ENCODE peak calls at places on chromosomes 1 and 21, in four cellular contexts. D is left lung, P is A172, G is GM12864. H is an unnamed sample.

GRCh38 chr1:65525297-65526048 is 105.0 kb downstream of the LEPR start:
- DNase-seq in D (no peak), P (no peak), G (no peak), H (peak; percentile 5)

GRCh38 chr1:47568763-47569162 is 130.9 kb downstream of the FOXD2 start:
- DNase-seq in D (no peak), P (no peak), G (no peak), H (no peak)

GRCh38 chr1:33010946-33011731 is 25.5 kb downstream of the AK2 start:
- DNase-seq in P (no peak), D (peak; percentile 69), G (no peak), H (no peak)

GRCh38 chr1:23283660-23284602 is 60.2 kb downstream of the HNRNPR start:
- DNase-seq in D (no peak), G (no peak), P (peak; percentile 19), H (peak; percentile 5)

GRCh38 chr1:156295391-156295947 is at the start of gene GLMP:
- DNase-seq in G (no peak), P (peak; percentile 62), D (peak; percentile 84), H (peak; percentile 58)

GRCh38 chr1:168766568-168766967 is 37.6 kb upstream of the DPT start:
- DNase-seq in G (no peak), P (no peak), D (no peak), H (no peak)

GRCh38 chr21:44911384-44912157 is 9.1 kb downstream of the ITGB2 start:
- DNase-seq in P (peak; percentile 35), G (no peak), D (peak; percentile 78), H (peak; percentile 83)

GRCh38 chr1:14925336-14926136 is 228.0 kb upstream of the TMEM51 start:
- DNase-seq in P (no peak), D (no peak), G (no peak), H (no peak)

GRCh38 chr1:38127432-38127831 is 80.8 kb upstream of the POU3F1 start:
- DNase-seq in G (no peak), P (no peak), D (no peak), H (no peak)

GRCh38 chr1:200795151-200795550 is 56.5 kb downstream of the CAMSAP2 start:
- DNase-seq in D (no peak), G (no peak), P (no peak), H (no peak)

GRCh38 chr1:160244209-160244608 is 18.1 kb downstream of the DCAF8 start:
- DNase-seq in G (no peak), D (no peak), P (no peak), H (no peak)

GRCh38 chr1:11880911-11881748 is 22.4 kb upstream of the NPPB start:
- DNase-seq in P (no peak), G (no peak), D (no peak), H (no peak)

GRCh38 chr1:56920551-56920950 is 45.3 kb downstream of the C8B start:
- DNase-seq in P (no peak), D (no peak), G (no peak), H (no peak)

GRCh38 chr1:109275706-109276345 is 7.1 kb downstream of the PSRC1 start:
- DNase-seq in D (no peak), P (peak; percentile 35), G (no peak), H (no peak)

GRCh38 chr1:53076721-53077598 is 14.9 kb downstream of the PODN start:
- DNase-seq in P (no peak), G (no peak), D (peak; percentile 30), H (no peak)

GRCh38 chr1:42765832-42766722 is 751 bp downstream of the P3H1 start:
- DNase-seq in G (no peak), D (no peak), P (peak; percentile 77), H (peak; percentile 78)

GRCh38 chr1:27536767-27537166 is 46.8 kb upstream of the WASF2 start:
- DNase-seq in G (no peak), D (peak; percentile 72), P (peak; percentile 79), H (peak; percentile 50)

GRCh38 chr21:45845790-45846130 is 135.8 kb upstream of the COL6A1 start:
- DNase-seq in D (no peak), G (no peak), P (no peak), H (no peak)

GRCh38 chr1:203557958-203558760 is 64.2 kb downstream of the OPTC start:
- DNase-seq in G (no peak), P (peak; percentile 99), D (peak; percentile 58), H (peak; percentile 70)

GRCh38 chr1:181356505-181357340 is 126.6 kb upstream of the CACNA1E start:
- DNase-seq in P (no peak), D (no peak), G (no peak), H (no peak)

H was measured in ACHN.